ENCODE peak calls at places on chromosomes 4 and X, in ten cellular contexts. R is activated gamma-delta T cell treated with Interleukin-2 at 50 U/mL for 16 hours; S is NCI-H1092 treated with DMSO at 0.1 percent for 48 hours; V is H7; Q is HS-5; C is smooth muscle cell of the brain vasculature; F is Caco-2; K is CD8-positive, alpha-beta memory T cell; M is GDM1; G is PC-9. Z is an unnamed sample.

GRCh38 chr4:89820005-89820404 is 17.0 kb downstream of the SNCA start:
- DNase-seq in M (no peak), R (no peak), K (no peak), Q (no peak), G (no peak), F (no peak), S (no peak), V (no peak), C (no peak), Z (no peak)

GRCh38 chr4:78688385-78688784 is 87.8 kb upstream of the BMP2K start:
- DNase-seq in S (no peak), R (no peak), C (no peak), G (no peak), V (no peak), M (no peak), K (no peak), F (no peak), Q (no peak), Z (no peak)

GRCh38 chr4:139126898-139127297 is 50.1 kb downstream of the ELF2 start:
- DNase-seq in S (no peak), V (no peak), M (no peak), C (no peak), Q (no peak), K (no peak), R (no peak), F (peak; percentile 41), G (no peak), Z (no peak)

GRCh38 chrX:130055103-130055502 is 55.2 kb downstream of the ELF4 start:
- DNase-seq in C (no peak), R (no peak), M (no peak), Q (no peak), K (no peak), F (no peak), G (no peak), S (no peak), V (peak; percentile 58), Z (no peak)

GRCh38 chr4:151709071-151709470 is 51.7 kb downstream of the GATB start:
- DNase-seq in S (no peak), K (no peak), C (no peak), M (no peak), F (no peak), V (no peak), Q (no peak), R (no peak), G (no peak), Z (no peak)

GRCh38 chr4:14445882-14446281 is 556.4 kb upstream of the CPEB2 start:
- DNase-seq in Q (no peak), V (no peak), C (no peak), S (no peak), R (no peak), K (no peak), F (no peak), G (no peak), M (no peak), Z (no peak)

GRCh38 chrX:38304010-38304409 is 23.3 kb downstream of the RPGR start:
- DNase-seq in R (no peak), G (no peak), S (peak; percentile 3), F (no peak), M (no peak), Q (no peak), K (no peak), V (no peak), C (no peak), Z (peak; percentile 13)

GRCh38 chrX:8083276-8083675 is 87.8 kb downstream of the VCX2 start:
- DNase-seq in S (no peak), V (no peak), C (no peak), G (no peak), Q (no peak), K (no peak), F (no peak), R (no peak), M (no peak), Z (no peak)

GRCh38 chr4:138611721-138612120 is 369.6 kb upstream of the SLC7A11 start:
- DNase-seq in K (no peak), Q (no peak), G (no peak), V (no peak), F (no peak), M (no peak), S (no peak), C (no peak), R (no peak), Z (no peak)

GRCh38 chr4:128393111-128393704 is 105.6 kb upstream of the PGRMC2 start:
- DNase-seq in V (no peak), S (peak; percentile 34), G (no peak), C (no peak), F (no peak), M (no peak), R (no peak), K (no peak), Q (no peak), Z (no peak)

GRCh38 chrX:149527705-149528104 is 13.1 kb upstream of the EOLA1 start:
- DNase-seq in Q (no peak), K (peak; percentile 36), S (peak; percentile 22), R (no peak), V (peak; percentile 41), F (no peak), M (peak; percentile 30), C (no peak), G (peak; percentile 34), Z (peak; percentile 34)

GRCh38 chr4:101953949-101954348 is 163.4 kb downstream of the BANK1 start:
- DNase-seq in G (peak; percentile 41), R (no peak), V (no peak), S (no peak), F (peak; percentile 65), K (no peak), C (no peak), M (no peak), Q (peak; percentile 61), Z (no peak)

GRCh38 chr4:14908635-14909034 is 93.6 kb upstream of the CPEB2 start:
- DNase-seq in S (no peak), M (no peak), K (no peak), Q (peak; percentile 9), V (no peak), R (no peak), G (peak; percentile 13), C (no peak), F (no peak), Z (no peak)

GRCh38 chr4:1508161-1509160 is 102.2 kb upstream of the NKX1-1 start:
- DNase-seq in V (no peak), G (no peak), C (no peak), F (peak; percentile 29), R (no peak), S (no peak), K (no peak), Q (no peak), M (no peak), Z (no peak)

GRCh38 chr4:1233641-1234277 is 15.2 kb downstream of the CTBP1 start:
- DNase-seq in K (no peak), G (no peak), R (no peak), F (no peak), S (no peak), M (no peak), V (no peak), Q (no peak), C (no peak), Z (no peak)

GRCh38 chr4:108159845-108160244 is 8.9 kb downstream of the LEF1 start:
- DNase-seq in V (no peak), R (no peak), Q (no peak), G (no peak), M (no peak), C (no peak), F (no peak), S (no peak), K (peak; percentile 13), Z (no peak)

GRCh38 chrX:38514014-38514854 is 47.1 kb upstream of the TSPAN7 start:
- DNase-seq in Q (no peak), G (no peak), V (no peak), S (peak; percentile 24), K (no peak), M (peak; percentile 2), R (no peak), F (no peak), C (no peak), Z (peak; percentile 29)

GRCh38 chr4:147714575-147715401 is 17.1 kb upstream of the ARHGAP10 start:
- DNase-seq in M (no peak), V (no peak), G (peak; percentile 58), F (no peak), S (no peak), R (no peak), Q (peak; percentile 87), K (no peak), C (no peak), Z (no peak)

GRCh38 chrX:56729152-56729557 is at the start of gene NBDY:
- DNase-seq in G (peak; percentile 59), R (peak; percentile 7), C (no peak), K (peak; percentile 33), M (peak; percentile 16), Q (no peak), F (no peak), S (peak; percentile 70), V (no peak), Z (peak; percentile 62)

GRCh38 chrX:152819732-152820131 is 10.8 kb downstream of the CETN2 start:
- DNase-seq in C (no peak), S (no peak), M (no peak), Q (peak; percentile 43), K (no peak), V (no peak), F (no peak), G (no peak), R (no peak), Z (no peak)

GRCh38 chr4:80053140-80053910 is 19.7 kb downstream of the ANTXR2 start:
- DNase-seq in K (no peak), S (no peak), V (no peak), G (no peak), C (no peak), F (no peak), M (no peak), R (no peak), Q (no peak), Z (no peak)

GRCh38 chr4:143411527-143412480 is 75.1 kb downstream of the GAB1 start:
- DNase-seq in R (no peak), Q (no peak), S (peak; percentile 36), F (no peak), K (no peak), G (no peak), C (no peak), V (no peak), M (no peak), Z (no peak)

GRCh38 chr4:952881-953573 is 20.3 kb downstream of the DGKQ start:
- DNase-seq in C (no peak), R (no peak), K (no peak), M (no peak), Q (no peak), F (peak; percentile 26), V (peak; percentile 47), S (no peak), G (no peak), Z (no peak)

GRCh38 chr4:41329361-41329760 is 72.6 kb downstream of the UCHL1 start:
- DNase-seq in Q (no peak), V (no peak), M (no peak), G (no peak), S (no peak), F (no peak), K (no peak), C (no peak), R (no peak), Z (no peak)

GRCh38 chr4:16505726-16506125 is 279.5 kb upstream of the TAPT1 start:
- DNase-seq in G (no peak), C (no peak), M (no peak), K (no peak), F (no peak), Q (no peak), S (no peak), R (no peak), V (peak; percentile 46), Z (no peak)